ENCODE peak calls at places on chromosomes 3 and 15, in four cellular contexts. P, K, M and A are unnamed samples.

GRCh38 chr3:171142985-171143384 is 116.5 kb upstream of the SLC2A2 start:
- DNase-seq in P (peak), K (no peak), M (peak), A (peak)

GRCh38 chr3:138253609-138254008 is 66.5 kb downstream of the ARMC8 start:
- DNase-seq in P (no peak), K (no peak), M (no peak), A (no peak)

GRCh38 chr3:63998852-63999754 is 24.2 kb downstream of the PSMD6 start:
- DNase-seq in P (no peak), K (no peak), M (no peak), A (no peak)

GRCh38 chr3:14775574-14775973 is 43.2 kb upstream of the FGD5 start:
- DNase-seq in P (no peak), K (no peak), M (no peak), A (no peak)

GRCh38 chr3:45124379-45124778 is 21.8 kb downstream of the CDCP1 start:
- DNase-seq in P (peak), K (peak), M (peak), A (no peak)

GRCh38 chr3:167116120-167116922 is 263.8 kb downstream of the ZBBX start:
- DNase-seq in P (no peak), K (no peak), M (no peak), A (no peak)

GRCh38 chr3:125481786-125482185 is 38.2 kb downstream of the SNX4 start:
- DNase-seq in P (no peak), K (no peak), M (peak), A (no peak)

GRCh38 chr3:10553586-10554235 is 48.3 kb upstream of the ATP2B2 start:
- DNase-seq in P (no peak), K (no peak), M (no peak), A (peak)

GRCh38 chr3:171380711-171381435 is 79.3 kb downstream of the TNIK start:
- DNase-seq in P (no peak), K (no peak), M (no peak), A (no peak)

GRCh38 chr3:56987238-56987932 is 73.1 kb upstream of the SPATA12 start:
- DNase-seq in P (peak), K (no peak), M (peak), A (no peak)

GRCh38 chr15:75054172-75054897 is 30.9 kb downstream of the PPCDC start:
- DNase-seq in P (no peak), K (no peak), M (no peak), A (no peak)

GRCh38 chr15:80445300-80446041 is 41.3 kb downstream of the ARNT2 start:
- DNase-seq in P (no peak), K (no peak), M (no peak), A (no peak)

GRCh38 chr3:13710251-13710650 is 161.3 kb downstream of the FBLN2 start:
- DNase-seq in P (no peak), K (no peak), M (no peak), A (no peak)

GRCh38 chr15:101012326-101013040 is 93.3 kb downstream of the LRRK1 start:
- DNase-seq in P (no peak), K (no peak), M (no peak), A (no peak)

GRCh38 chr3:149464706-149465328 is 9.7 kb upstream of the TM4SF4 start:
- DNase-seq in P (no peak), K (no peak), M (no peak), A (no peak)

GRCh38 chr3:187922704-187923393 is 177.6 kb upstream of the BCL6 start:
- DNase-seq in P (peak), K (peak), M (peak), A (no peak)

GRCh38 chr3:29215948-29216347 is 64.9 kb upstream of the RBMS3 start:
- DNase-seq in P (peak), K (no peak), M (peak), A (no peak)